ENCODE peak calls at places on chromosome 20, in five cellular contexts. K is neural progenitor cell, T is hypothalamus, I is HT-29, Y is activated gamma-delta T cell treated with Interleukin-2 at 50 U/mL for 16 hours. W is an unnamed sample.

GRCh38 chr20:58246346-58246745 is 17.9 kb upstream of the ANKRD60 start:
- DNase-seq in K (peak; percentile 42), T (no peak), I (peak; percentile 86), Y (no peak), W (peak; percentile 34)

GRCh38 chr20:10798811-10799210 is 125.0 kb upstream of the JAG1 start:
- DNase-seq in K (no peak), T (no peak), I (no peak), Y (no peak), W (no peak)

GRCh38 chr20:36474563-36474962 is 66.8 kb upstream of the MYL9 start:
- DNase-seq in K (no peak), T (no peak), I (no peak), Y (no peak), W (no peak)

GRCh38 chr20:62227977-62228958 is 8.2 kb upstream of the HRH3 start:
- DNase-seq in K (peak; percentile 44), T (no peak), I (peak; percentile 30), Y (no peak), W (no peak)

GRCh38 chr20:9035129-9035528 is 33.8 kb upstream of the PLCB4 start:
- DNase-seq in K (no peak), T (no peak), I (no peak), Y (no peak), W (peak; percentile 85)

GRCh38 chr20:35564905-35565304 is 23.0 kb downstream of the ERGIC3 start:
- DNase-seq in K (no peak), T (no peak), I (no peak), Y (no peak), W (no peak)

GRCh38 chr20:3135507-3136070 is 24.1 kb downstream of the FASTKD5 start:
- DNase-seq in K (no peak), T (no peak), I (no peak), Y (no peak), W (no peak)

GRCh38 chr20:59182401-59183044 is 18.9 kb downstream of the ZNF831 start:
- DNase-seq in K (no peak), T (no peak), I (no peak), Y (no peak), W (no peak)

GRCh38 chr20:54466112-54466511 is 9.3 kb upstream of the DOK5 start:
- DNase-seq in K (no peak), T (no peak), I (no peak), Y (no peak), W (no peak)

GRCh38 chr20:6636209-6637159 is 131.0 kb upstream of the BMP2 start:
- DNase-seq in K (peak; percentile 54), T (no peak), I (peak; percentile 83), Y (no peak), W (peak; percentile 48)

GRCh38 chr20:38842017-38842416 is 36.5 kb downstream of the PPP1R16B start:
- DNase-seq in K (no peak), T (no peak), I (no peak), Y (no peak), W (no peak)

GRCh38 chr20:56592817-56593216 is 36.3 kb upstream of the TFAP2C start:
- DNase-seq in K (no peak), T (no peak), I (no peak), Y (no peak), W (no peak)

GRCh38 chr20:41149679-41150131 is 12.4 kb downstream of the PLCG1 start:
- DNase-seq in K (no peak), T (no peak), I (peak; percentile 31), Y (no peak), W (peak; percentile 52)

GRCh38 chr20:63545814-63546213 is 1.7 kb downstream of the SRMS start:
- DNase-seq in K (no peak), T (no peak), I (peak; percentile 50), Y (no peak), W (no peak)

GRCh38 chr20:38902601-38903000 is 23.6 kb upstream of the FAM83D start:
- DNase-seq in K (no peak), T (no peak), I (no peak), Y (no peak), W (no peak)

GRCh38 chr20:4544765-4545164 is 176.9 kb upstream of the PRND start:
- DNase-seq in K (no peak), T (no peak), I (no peak), Y (no peak), W (no peak)

GRCh38 chr20:44092551-44093248 is 94.3 kb downstream of the JPH2 start:
- DNase-seq in K (peak; percentile 72), T (no peak), I (peak; percentile 65), Y (no peak), W (peak; percentile 76)

GRCh38 chr20:62824476-62825287 is 7.8 kb downstream of the COL9A3 start:
- DNase-seq in K (peak; percentile 85), T (no peak), I (no peak), Y (no peak), W (peak; percentile 73)

W was measured in A673.